ENCODE peak calls at places on chromosomes 7 and 10, in six cellular contexts. One of them, this sample, is unnamed.

GRCh38 chr7:24877790-24878311 is 102.1 kb downstream of the OSBPL3 start:
- DNase-seq in endodermal cell: no peak
- DNase-seq in CD4-positive, alpha-beta T cell: no peak
- DNase-seq in IMR-90: peak
- DNase-seq in CD8-positive, alpha-beta T cell: no peak
- DNase-seq in choroid plexus epithelial cell: peak
- DNase-seq in this sample: no peak

GRCh38 chr7:43591551-43592180 is 8.8 kb downstream of the STK17A start:
- DNase-seq in endodermal cell: no peak
- DNase-seq in CD4-positive, alpha-beta T cell: no peak
- DNase-seq in IMR-90: peak
- DNase-seq in CD8-positive, alpha-beta T cell: no peak
- DNase-seq in choroid plexus epithelial cell: peak
- DNase-seq in this sample: peak

GRCh38 chr7:50504646-50505546 is 54.7 kb upstream of the FIGNL1 start:
- DNase-seq in endodermal cell: no peak
- DNase-seq in CD4-positive, alpha-beta T cell: no peak
- DNase-seq in IMR-90: no peak
- DNase-seq in CD8-positive, alpha-beta T cell: no peak
- DNase-seq in choroid plexus epithelial cell: peak
- DNase-seq in this sample: no peak

GRCh38 chr10:6543431-6544005 is 36.6 kb downstream of the PRKCQ start:
- DNase-seq in endodermal cell: peak
- DNase-seq in CD4-positive, alpha-beta T cell: peak
- DNase-seq in IMR-90: no peak
- DNase-seq in CD8-positive, alpha-beta T cell: peak
- DNase-seq in choroid plexus epithelial cell: no peak
- DNase-seq in this sample: no peak

GRCh38 chr10:22346087-22346661 is 878 bp downstream of the SPAG6 start:
- DNase-seq in endodermal cell: no peak
- DNase-seq in CD4-positive, alpha-beta T cell: no peak
- DNase-seq in IMR-90: no peak
- DNase-seq in CD8-positive, alpha-beta T cell: no peak
- DNase-seq in choroid plexus epithelial cell: no peak
- DNase-seq in this sample: no peak

GRCh38 chr10:100934084-100934659 is 21.4 kb downstream of the SLF2 start:
- DNase-seq in endodermal cell: no peak
- DNase-seq in CD4-positive, alpha-beta T cell: no peak
- DNase-seq in IMR-90: no peak
- DNase-seq in CD8-positive, alpha-beta T cell: no peak
- DNase-seq in choroid plexus epithelial cell: peak
- DNase-seq in this sample: no peak

GRCh38 chr10:133084491-133084890 is 3.2 kb upstream of the ADGRA1 start:
- DNase-seq in endodermal cell: no peak
- DNase-seq in CD4-positive, alpha-beta T cell: no peak
- DNase-seq in IMR-90: no peak
- DNase-seq in CD8-positive, alpha-beta T cell: no peak
- DNase-seq in choroid plexus epithelial cell: no peak
- DNase-seq in this sample: no peak

GRCh38 chr10:45427305-45427955 is 53.4 kb downstream of the ALOX5 start:
- DNase-seq in endodermal cell: peak
- DNase-seq in CD4-positive, alpha-beta T cell: no peak
- DNase-seq in IMR-90: no peak
- DNase-seq in CD8-positive, alpha-beta T cell: no peak
- DNase-seq in choroid plexus epithelial cell: no peak
- DNase-seq in this sample: no peak

GRCh38 chr10:115402690-115403089 is 309.5 kb downstream of the ATRNL1 start:
- DNase-seq in endodermal cell: no peak
- DNase-seq in CD4-positive, alpha-beta T cell: no peak
- DNase-seq in IMR-90: peak
- DNase-seq in CD8-positive, alpha-beta T cell: no peak
- DNase-seq in choroid plexus epithelial cell: peak
- DNase-seq in this sample: peak

GRCh38 chr7:25361863-25362262 is 133.6 kb upstream of the NPVF start:
- DNase-seq in endodermal cell: no peak
- DNase-seq in CD4-positive, alpha-beta T cell: no peak
- DNase-seq in IMR-90: no peak
- DNase-seq in CD8-positive, alpha-beta T cell: no peak
- DNase-seq in choroid plexus epithelial cell: no peak
- DNase-seq in this sample: no peak

GRCh38 chr10:132099701-132100481 is 34.1 kb downstream of the JAKMIP3 start:
- DNase-seq in endodermal cell: peak
- DNase-seq in CD4-positive, alpha-beta T cell: no peak
- DNase-seq in IMR-90: no peak
- DNase-seq in CD8-positive, alpha-beta T cell: no peak
- DNase-seq in choroid plexus epithelial cell: no peak
- DNase-seq in this sample: no peak

GRCh38 chr7:29078286-29078685 is 68.1 kb downstream of the CPVL start:
- DNase-seq in endodermal cell: no peak
- DNase-seq in CD4-positive, alpha-beta T cell: no peak
- DNase-seq in IMR-90: no peak
- DNase-seq in CD8-positive, alpha-beta T cell: no peak
- DNase-seq in choroid plexus epithelial cell: no peak
- DNase-seq in this sample: no peak

GRCh38 chr10:103917326-103918052 is 495 bp downstream of the STN1 start:
- DNase-seq in endodermal cell: no peak
- DNase-seq in CD4-positive, alpha-beta T cell: no peak
- DNase-seq in IMR-90: peak
- DNase-seq in CD8-positive, alpha-beta T cell: no peak
- DNase-seq in choroid plexus epithelial cell: peak
- DNase-seq in this sample: no peak

GRCh38 chr10:88507380-88507779 is 75.7 kb downstream of the RNLS start:
- DNase-seq in endodermal cell: no peak
- DNase-seq in CD4-positive, alpha-beta T cell: no peak
- DNase-seq in IMR-90: no peak
- DNase-seq in CD8-positive, alpha-beta T cell: no peak
- DNase-seq in choroid plexus epithelial cell: no peak
- DNase-seq in this sample: no peak

GRCh38 chr10:24962998-24963397 is 10.6 kb upstream of the PRTFDC1 start:
- DNase-seq in endodermal cell: no peak
- DNase-seq in CD4-positive, alpha-beta T cell: no peak
- DNase-seq in IMR-90: peak
- DNase-seq in CD8-positive, alpha-beta T cell: no peak
- DNase-seq in choroid plexus epithelial cell: peak
- DNase-seq in this sample: peak

GRCh38 chr10:34364253-34365037 is 450.7 kb downstream of the PARD3 start:
- DNase-seq in endodermal cell: no peak
- DNase-seq in CD4-positive, alpha-beta T cell: no peak
- DNase-seq in IMR-90: no peak
- DNase-seq in CD8-positive, alpha-beta T cell: no peak
- DNase-seq in choroid plexus epithelial cell: no peak
- DNase-seq in this sample: no peak

GRCh38 chr7:139334399-139335150 is 6.6 kb upstream of the FMC1 start:
- DNase-seq in endodermal cell: no peak
- DNase-seq in CD4-positive, alpha-beta T cell: no peak
- DNase-seq in IMR-90: no peak
- DNase-seq in CD8-positive, alpha-beta T cell: no peak
- DNase-seq in choroid plexus epithelial cell: no peak
- DNase-seq in this sample: no peak

GRCh38 chr10:58424176-58424575 is 39.0 kb downstream of the TFAM start:
- DNase-seq in endodermal cell: no peak
- DNase-seq in CD4-positive, alpha-beta T cell: no peak
- DNase-seq in IMR-90: peak
- DNase-seq in CD8-positive, alpha-beta T cell: no peak
- DNase-seq in choroid plexus epithelial cell: peak
- DNase-seq in this sample: no peak

GRCh38 chr7:131242123-131242650 is 85.5 kb upstream of the MKLN1 start:
- DNase-seq in endodermal cell: no peak
- DNase-seq in CD4-positive, alpha-beta T cell: no peak
- DNase-seq in IMR-90: no peak
- DNase-seq in CD8-positive, alpha-beta T cell: no peak
- DNase-seq in choroid plexus epithelial cell: no peak
- DNase-seq in this sample: no peak

GRCh38 chr10:133180192-133180914 is 20.3 kb downstream of the KNDC1 start:
- DNase-seq in endodermal cell: no peak
- DNase-seq in CD4-positive, alpha-beta T cell: no peak
- DNase-seq in IMR-90: no peak
- DNase-seq in CD8-positive, alpha-beta T cell: no peak
- DNase-seq in choroid plexus epithelial cell: no peak
- DNase-seq in this sample: no peak

GRCh38 chr10:6269953-6270867 is 67.5 kb downstream of the PFKFB3 start:
- DNase-seq in endodermal cell: no peak
- DNase-seq in CD4-positive, alpha-beta T cell: peak
- DNase-seq in IMR-90: peak
- DNase-seq in CD8-positive, alpha-beta T cell: peak
- DNase-seq in choroid plexus epithelial cell: no peak
- DNase-seq in this sample: no peak

GRCh38 chr10:70078329-70078728 is 25.7 kb downstream of the MACROH2A2 start:
- DNase-seq in endodermal cell: no peak
- DNase-seq in CD4-positive, alpha-beta T cell: no peak
- DNase-seq in IMR-90: no peak
- DNase-seq in CD8-positive, alpha-beta T cell: no peak
- DNase-seq in choroid plexus epithelial cell: no peak
- DNase-seq in this sample: no peak

GRCh38 chr10:89515031-89515841 is 20.2 kb downstream of the SLC16A12 start:
- DNase-seq in endodermal cell: no peak
- DNase-seq in CD4-positive, alpha-beta T cell: no peak
- DNase-seq in IMR-90: peak
- DNase-seq in CD8-positive, alpha-beta T cell: no peak
- DNase-seq in choroid plexus epithelial cell: peak
- DNase-seq in this sample: peak

GRCh38 chr10:105751688-105752087 is 1110.6 kb downstream of the SORCS3 start:
- DNase-seq in endodermal cell: no peak
- DNase-seq in CD4-positive, alpha-beta T cell: no peak
- DNase-seq in IMR-90: no peak
- DNase-seq in CD8-positive, alpha-beta T cell: no peak
- DNase-seq in choroid plexus epithelial cell: no peak
- DNase-seq in this sample: no peak

GRCh38 chr10:128489324-128490247 is 363.4 kb upstream of the MKI67 start:
- DNase-seq in endodermal cell: no peak
- DNase-seq in CD4-positive, alpha-beta T cell: no peak
- DNase-seq in IMR-90: no peak
- DNase-seq in CD8-positive, alpha-beta T cell: no peak
- DNase-seq in choroid plexus epithelial cell: no peak
- DNase-seq in this sample: no peak

GRCh38 chr7:137977173-137977572 is 24.7 kb downstream of the CREB3L2 start:
- DNase-seq in endodermal cell: no peak
- DNase-seq in CD4-positive, alpha-beta T cell: no peak
- DNase-seq in IMR-90: no peak
- DNase-seq in CD8-positive, alpha-beta T cell: no peak
- DNase-seq in choroid plexus epithelial cell: no peak
- DNase-seq in this sample: no peak

GRCh38 chr7:156895024-156895780 is 2.2 kb upstream of the LMBR1 start:
- DNase-seq in endodermal cell: no peak
- DNase-seq in CD4-positive, alpha-beta T cell: no peak
- DNase-seq in IMR-90: no peak
- DNase-seq in CD8-positive, alpha-beta T cell: no peak
- DNase-seq in choroid plexus epithelial cell: no peak
- DNase-seq in this sample: no peak

GRCh38 chr7:66667023-66667728 is 38.5 kb downstream of the KCTD7 start:
- DNase-seq in endodermal cell: no peak
- DNase-seq in CD4-positive, alpha-beta T cell: no peak
- DNase-seq in IMR-90: no peak
- DNase-seq in CD8-positive, alpha-beta T cell: no peak
- DNase-seq in choroid plexus epithelial cell: no peak
- DNase-seq in this sample: no peak

GRCh38 chr7:107130487-107131220 is 38.1 kb upstream of the HBP1 start:
- DNase-seq in endodermal cell: peak
- DNase-seq in CD4-positive, alpha-beta T cell: no peak
- DNase-seq in IMR-90: no peak
- DNase-seq in CD8-positive, alpha-beta T cell: no peak
- DNase-seq in choroid plexus epithelial cell: peak
- DNase-seq in this sample: no peak

GRCh38 chr10:52654201-52654600 is 118.4 kb downstream of the MBL2 start:
- DNase-seq in endodermal cell: no peak
- DNase-seq in CD4-positive, alpha-beta T cell: no peak
- DNase-seq in IMR-90: no peak
- DNase-seq in CD8-positive, alpha-beta T cell: no peak
- DNase-seq in choroid plexus epithelial cell: no peak
- DNase-seq in this sample: no peak

GRCh38 chr10:102117391-102118159 is 2.6 kb downstream of the LDB1 start:
- DNase-seq in endodermal cell: peak
- DNase-seq in CD4-positive, alpha-beta T cell: peak
- DNase-seq in IMR-90: peak
- DNase-seq in CD8-positive, alpha-beta T cell: peak
- DNase-seq in choroid plexus epithelial cell: peak
- DNase-seq in this sample: peak
- TF ChIP-seq CTCF in endodermal cell: peak
- TF ChIP-seq CTCF in CD4-positive, alpha-beta T cell: no peak
- TF ChIP-seq CTCF in IMR-90: peak
- TF ChIP-seq CTCF in CD8-positive, alpha-beta T cell: no peak
- TF ChIP-seq CTCF in choroid plexus epithelial cell: peak
- TF ChIP-seq CTCF in this sample: peak

GRCh38 chr7:126856691-126857291 is 395.9 kb downstream of the GRM8 start:
- DNase-seq in endodermal cell: no peak
- DNase-seq in CD4-positive, alpha-beta T cell: no peak
- DNase-seq in IMR-90: no peak
- DNase-seq in CD8-positive, alpha-beta T cell: no peak
- DNase-seq in choroid plexus epithelial cell: peak
- DNase-seq in this sample: no peak
- TF ChIP-seq CTCF in endodermal cell: peak
- TF ChIP-seq CTCF in CD4-positive, alpha-beta T cell: peak
- TF ChIP-seq CTCF in IMR-90: peak
- TF ChIP-seq CTCF in CD8-positive, alpha-beta T cell: peak
- TF ChIP-seq CTCF in choroid plexus epithelial cell: peak
- TF ChIP-seq CTCF in this sample: peak

GRCh38 chr7:18872344-18872743 is 245.1 kb downstream of the TWIST1 start:
- DNase-seq in endodermal cell: no peak
- DNase-seq in CD4-positive, alpha-beta T cell: no peak
- DNase-seq in IMR-90: no peak
- DNase-seq in CD8-positive, alpha-beta T cell: no peak
- DNase-seq in choroid plexus epithelial cell: no peak
- DNase-seq in this sample: no peak

GRCh38 chr7:18874875-18875274 is 242.6 kb downstream of the TWIST1 start:
- DNase-seq in endodermal cell: no peak
- DNase-seq in CD4-positive, alpha-beta T cell: no peak
- DNase-seq in IMR-90: no peak
- DNase-seq in CD8-positive, alpha-beta T cell: no peak
- DNase-seq in choroid plexus epithelial cell: peak
- DNase-seq in this sample: no peak

GRCh38 chr7:18877874-18878273 is 239.6 kb downstream of the TWIST1 start:
- DNase-seq in endodermal cell: no peak
- DNase-seq in CD4-positive, alpha-beta T cell: no peak
- DNase-seq in IMR-90: no peak
- DNase-seq in CD8-positive, alpha-beta T cell: no peak
- DNase-seq in choroid plexus epithelial cell: no peak
- DNase-seq in this sample: no peak

GRCh38 chr7:18873674-18874341 is 243.6 kb downstream of the TWIST1 start:
- DNase-seq in endodermal cell: peak
- DNase-seq in CD4-positive, alpha-beta T cell: no peak
- DNase-seq in IMR-90: peak
- DNase-seq in CD8-positive, alpha-beta T cell: no peak
- DNase-seq in choroid plexus epithelial cell: peak
- DNase-seq in this sample: peak
- TF ChIP-seq CTCF in endodermal cell: peak
- TF ChIP-seq CTCF in CD4-positive, alpha-beta T cell: no peak
- TF ChIP-seq CTCF in IMR-90: peak
- TF ChIP-seq CTCF in CD8-positive, alpha-beta T cell: no peak
- TF ChIP-seq CTCF in choroid plexus epithelial cell: peak
- TF ChIP-seq CTCF in this sample: peak

DNA sequence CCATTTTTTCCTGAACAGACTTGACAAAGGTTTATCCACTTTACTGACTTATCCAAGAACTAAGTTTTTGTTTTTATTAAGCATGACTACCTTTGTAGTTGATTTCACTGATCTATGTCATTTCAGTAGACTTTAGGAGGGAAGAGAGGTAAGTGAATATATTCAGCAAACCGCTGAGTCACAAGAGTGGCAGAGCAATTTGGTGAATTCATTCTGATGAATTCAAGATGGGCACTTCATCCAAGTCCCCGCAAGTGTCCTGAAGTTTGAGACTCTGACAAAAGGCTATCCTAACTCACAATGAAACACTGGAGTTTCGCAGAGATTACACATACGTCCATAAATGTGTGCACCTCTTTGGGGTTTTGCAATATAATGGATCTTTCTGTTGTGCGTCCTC is 102.3 kb upstream of the RHEB start:
- DNase-seq in endodermal cell: no peak
- DNase-seq in CD4-positive, alpha-beta T cell: no peak
- DNase-seq in IMR-90: no peak
- DNase-seq in CD8-positive, alpha-beta T cell: no peak
- DNase-seq in choroid plexus epithelial cell: no peak
- DNase-seq in this sample: no peak
- TF ChIP-seq CTCF in endodermal cell: no peak
- TF ChIP-seq CTCF in CD4-positive, alpha-beta T cell: no peak
- TF ChIP-seq CTCF in IMR-90: no peak
- TF ChIP-seq CTCF in CD8-positive, alpha-beta T cell: no peak
- TF ChIP-seq CTCF in choroid plexus epithelial cell: no peak
- TF ChIP-seq CTCF in this sample: no peak